ENCODE peak calls at places on chromosomes 3 and 15, in five cellular contexts. One of them, this sample, is unnamed.

GRCh38 chr15:77753238-77753873 is 120.6 kb upstream of the LINGO1 start:
- DNase-seq in cardiac muscle cell: peak
- DNase-seq in T-helper 17 cell: no peak
- DNase-seq in cardiac fibroblast: peak
- DNase-seq in stomach: no peak
- DNase-seq in this sample: peak

GRCh38 chr15:65156692-65157091 is 23.1 kb upstream of the PDCD7 start:
- DNase-seq in cardiac muscle cell: no peak
- DNase-seq in T-helper 17 cell: no peak
- DNase-seq in cardiac fibroblast: no peak
- DNase-seq in stomach: no peak
- DNase-seq in this sample: no peak

GRCh38 chr3:114645392-114645791 is 351.6 kb downstream of the TIGIT start:
- DNase-seq in cardiac muscle cell: no peak
- DNase-seq in T-helper 17 cell: no peak
- DNase-seq in cardiac fibroblast: peak
- DNase-seq in stomach: no peak
- DNase-seq in this sample: no peak

GRCh38 chr15:79957741-79958140 is 13.3 kb downstream of the BCL2A1 start:
- DNase-seq in cardiac muscle cell: no peak
- DNase-seq in T-helper 17 cell: no peak
- DNase-seq in cardiac fibroblast: no peak
- DNase-seq in stomach: no peak
- DNase-seq in this sample: no peak

GRCh38 chr3:57787867-57788623 is 31.9 kb downstream of the SLMAP start:
- DNase-seq in cardiac muscle cell: no peak
- DNase-seq in T-helper 17 cell: no peak
- DNase-seq in cardiac fibroblast: peak
- DNase-seq in stomach: no peak
- DNase-seq in this sample: no peak

GRCh38 chr3:71102111-71103039 is 481.2 kb downstream of the FOXP1 start:
- DNase-seq in cardiac muscle cell: no peak
- DNase-seq in T-helper 17 cell: no peak
- DNase-seq in cardiac fibroblast: peak
- DNase-seq in stomach: no peak
- DNase-seq in this sample: peak

GRCh38 chr15:71096676-71097075 is 18.6 kb upstream of the THSD4 start:
- DNase-seq in cardiac muscle cell: no peak
- DNase-seq in T-helper 17 cell: no peak
- DNase-seq in cardiac fibroblast: no peak
- DNase-seq in stomach: no peak
- DNase-seq in this sample: no peak

GRCh38 chr15:99433757-99434211 is 132.0 kb upstream of the MEF2A start:
- DNase-seq in cardiac muscle cell: no peak
- DNase-seq in T-helper 17 cell: no peak
- DNase-seq in cardiac fibroblast: no peak
- DNase-seq in stomach: peak
- DNase-seq in this sample: no peak

GRCh38 chr3:20683912-20684311 is 497.9 kb upstream of the SGO1 start:
- DNase-seq in cardiac muscle cell: no peak
- DNase-seq in T-helper 17 cell: no peak
- DNase-seq in cardiac fibroblast: peak
- DNase-seq in stomach: no peak
- DNase-seq in this sample: no peak

GRCh38 chr3:76724075-76724474 is 315.8 kb upstream of the ROBO2 start:
- DNase-seq in cardiac muscle cell: no peak
- DNase-seq in T-helper 17 cell: no peak
- DNase-seq in cardiac fibroblast: no peak
- DNase-seq in stomach: no peak
- DNase-seq in this sample: peak

GRCh38 chr15:66620744-66621344 is 55.0 kb upstream of the LCTL start:
- DNase-seq in cardiac muscle cell: no peak
- DNase-seq in T-helper 17 cell: no peak
- DNase-seq in cardiac fibroblast: no peak
- DNase-seq in stomach: no peak
- DNase-seq in this sample: no peak

GRCh38 chr15:99015677-99016568 is 8.3 kb upstream of the PGPEP1L start:
- DNase-seq in cardiac muscle cell: peak
- DNase-seq in T-helper 17 cell: no peak
- DNase-seq in cardiac fibroblast: no peak
- DNase-seq in stomach: peak
- DNase-seq in this sample: peak

GRCh38 chr3:155323063-155323666 is 29.7 kb upstream of the STRIT1 start:
- DNase-seq in cardiac muscle cell: peak
- DNase-seq in T-helper 17 cell: no peak
- DNase-seq in cardiac fibroblast: peak
- DNase-seq in stomach: no peak
- DNase-seq in this sample: peak

GRCh38 chr3:28912120-28912885 is 368.6 kb upstream of the RBMS3 start:
- DNase-seq in cardiac muscle cell: no peak
- DNase-seq in T-helper 17 cell: no peak
- DNase-seq in cardiac fibroblast: peak
- DNase-seq in stomach: no peak
- DNase-seq in this sample: no peak

GRCh38 chr3:117019082-117019713 is 309.6 kb downstream of the TUSC7 start:
- DNase-seq in cardiac muscle cell: peak
- DNase-seq in T-helper 17 cell: no peak
- DNase-seq in cardiac fibroblast: peak
- DNase-seq in stomach: peak
- DNase-seq in this sample: no peak

GRCh38 chr3:52055537-52056351 is 627 bp downstream of the DUSP7 start:
- DNase-seq in cardiac muscle cell: peak
- DNase-seq in T-helper 17 cell: peak
- DNase-seq in cardiac fibroblast: peak
- DNase-seq in stomach: peak
- DNase-seq in this sample: peak

GRCh38 chr3:136960838-136961836 is 3.4 kb downstream of the IL20RB start:
- DNase-seq in cardiac muscle cell: no peak
- DNase-seq in T-helper 17 cell: no peak
- DNase-seq in cardiac fibroblast: peak
- DNase-seq in stomach: no peak
- DNase-seq in this sample: no peak

GRCh38 chr3:10363935-10364334 is 43.0 kb upstream of the SEC13 start:
- DNase-seq in cardiac muscle cell: no peak
- DNase-seq in T-helper 17 cell: no peak
- DNase-seq in cardiac fibroblast: no peak
- DNase-seq in stomach: no peak
- DNase-seq in this sample: no peak

GRCh38 chr3:117277816-117278215 is 568.2 kb downstream of the TUSC7 start:
- DNase-seq in cardiac muscle cell: no peak
- DNase-seq in T-helper 17 cell: no peak
- DNase-seq in cardiac fibroblast: no peak
- DNase-seq in stomach: no peak
- DNase-seq in this sample: no peak

GRCh38 chr3:170021083-170021482 is 16.7 kb upstream of the GPR160 start:
- DNase-seq in cardiac muscle cell: no peak
- DNase-seq in T-helper 17 cell: no peak
- DNase-seq in cardiac fibroblast: no peak
- DNase-seq in stomach: no peak
- DNase-seq in this sample: no peak

GRCh38 chr3:122843604-122844003 is 48.7 kb downstream of the SLC49A4 start:
- DNase-seq in cardiac muscle cell: no peak
- DNase-seq in T-helper 17 cell: no peak
- DNase-seq in cardiac fibroblast: no peak
- DNase-seq in stomach: no peak
- DNase-seq in this sample: no peak

GRCh38 chr3:151811474-151811873 is 2.4 kb upstream of the AADAC start:
- DNase-seq in cardiac muscle cell: no peak
- DNase-seq in T-helper 17 cell: no peak
- DNase-seq in cardiac fibroblast: no peak
- DNase-seq in stomach: no peak
- DNase-seq in this sample: no peak

GRCh38 chr3:189260556-189261493 is 89.1 kb downstream of the TPRG1 start:
- DNase-seq in cardiac muscle cell: no peak
- DNase-seq in T-helper 17 cell: no peak
- DNase-seq in cardiac fibroblast: no peak
- DNase-seq in stomach: no peak
- DNase-seq in this sample: no peak

This sample was measured in HEK293T.